ENCODE peak calls at places on chromosome 22, in four cellular contexts. C is A549, X is stomach, J is SK-N-SH. H is an unnamed sample. For H3K4me1, the result is how much of the 10 kb centered on the place peaks cover.

GRCh38 chr22:37802310-37803194 is 5.2 kb upstream of the GCAT start:
- DNase-seq in C (no peak), X (peak), J (peak), H (peak)

GRCh38 chr22:21937041-21937820 is 15.4 kb downstream of the PPM1F start:
- DNase-seq in C (no peak), X (peak), J (no peak), H (peak)

GRCh38 chr22:16866167-16866566 is 41.0 kb upstream of the XKR3 start:
- DNase-seq in C (no peak), X (no peak), J (no peak), H (no peak)

GRCh38 chr22:19483481-19484244 is 3.9 kb downstream of the CDC45 start:
- DNase-seq in C (no peak), X (no peak), J (no peak), H (no peak)

GRCh38 chr22:23282089-23282501 is 101.8 kb downstream of the BCR start:
- DNase-seq in C (peak), X (peak), J (no peak), H (peak)

GRCh38 chr22:32987081-32987631 is 71.0 kb downstream of the SYN3 start:
- DNase-seq in C (no peak), X (no peak), J (no peak), H (no peak)

GRCh38 chr22:23029521-23030228 is 40.6 kb upstream of the GNAZ start:
- DNase-seq in C (no peak), X (no peak), J (no peak), H (no peak)

GRCh38 chr22:27238935-27239510 is 562.5 kb downstream of the MN1 start:
- DNase-seq in C (peak), X (no peak), J (peak), H (no peak)

GRCh38 chr22:19724927-19725661 is 1.8 kb downstream of the GP1BB start:
- DNase-seq in C (no peak), X (no peak), J (no peak), H (no peak)

DNA sequence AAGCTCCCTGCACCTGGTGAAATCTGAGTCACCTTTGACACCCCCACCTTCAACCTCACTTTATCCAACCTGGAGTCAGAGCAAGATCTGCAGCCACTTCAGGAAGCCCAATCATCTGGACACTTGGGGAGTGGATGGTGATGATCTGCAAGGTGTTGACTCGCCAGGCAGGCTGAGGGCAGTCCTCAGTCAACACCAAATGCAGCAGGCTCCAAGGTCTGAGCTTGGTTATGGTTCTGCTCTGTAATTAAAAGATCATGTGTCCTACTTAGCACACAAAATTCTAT is 446.9 kb downstream of the BRD1 start:
- DNase-seq in C (no peak), X (peak), J (no peak), H (no peak)
- H3K4me1 ChIP-seq in C (under half), X (under half), J (under half), H (under half)

GRCh38 chr22:42294034-42294985 is 23.9 kb upstream of the TCF20 start:
- DNase-seq in C (no peak), X (peak), J (no peak), H (peak)
- TF ChIP-seq EP300 in C (no peak), X (no peak), J (no peak), H (no peak)

DNA sequence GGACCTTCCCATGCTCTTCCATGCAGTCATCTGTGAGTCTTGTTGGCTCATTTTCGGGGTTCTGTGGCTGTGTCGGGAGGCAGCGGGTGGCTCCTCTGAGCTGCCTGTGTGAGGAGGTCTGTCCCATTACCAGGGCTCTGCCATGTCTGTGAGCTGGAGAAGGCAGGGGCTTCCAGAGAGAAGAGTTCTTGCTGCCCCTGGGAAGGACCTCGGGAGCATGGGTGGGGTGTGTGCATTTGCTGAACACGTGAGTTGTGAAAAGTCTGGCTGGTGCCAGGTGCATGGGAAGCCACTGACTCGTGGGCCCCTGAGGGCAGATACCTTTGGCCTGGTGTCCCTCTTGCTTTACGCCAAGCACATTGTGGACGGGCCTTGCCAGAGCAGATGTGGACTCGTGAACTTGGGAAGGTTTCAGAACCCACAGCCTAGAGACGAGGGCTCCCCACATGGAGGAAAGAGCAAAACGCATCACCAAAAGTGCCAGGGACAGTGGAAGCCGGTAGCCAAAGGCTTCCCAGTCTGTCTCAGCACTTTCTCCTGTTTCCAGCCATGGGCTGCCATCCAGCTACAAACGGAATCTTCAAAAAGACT is 1324.5 kb downstream of the BRD1 start:
- DNase-seq in C (no peak), X (no peak), J (no peak), H (no peak)
- H3K4me1 ChIP-seq in C (under half), X (under half), J (under half), H (under half)

GRCh38 chr22:31748490-31748889 is 1.4 kb downstream of the PRR14L start:
- DNase-seq in C (no peak), X (no peak), J (no peak), H (no peak)

GRCh38 chr22:31752096-31752847 is 1.5 kb upstream of the DEPDC5 start:
- DNase-seq in C (no peak), X (no peak), J (no peak), H (no peak)

GRCh38 chr22:31750365-31751284 is 693 bp upstream of the PRR14L start:
- DNase-seq in C (no peak), X (no peak), J (no peak), H (no peak)

GRCh38 chr22:31747441-31747840 is 2.5 kb downstream of the PRR14L start:
- DNase-seq in C (no peak), X (no peak), J (no peak), H (no peak)

DNA sequence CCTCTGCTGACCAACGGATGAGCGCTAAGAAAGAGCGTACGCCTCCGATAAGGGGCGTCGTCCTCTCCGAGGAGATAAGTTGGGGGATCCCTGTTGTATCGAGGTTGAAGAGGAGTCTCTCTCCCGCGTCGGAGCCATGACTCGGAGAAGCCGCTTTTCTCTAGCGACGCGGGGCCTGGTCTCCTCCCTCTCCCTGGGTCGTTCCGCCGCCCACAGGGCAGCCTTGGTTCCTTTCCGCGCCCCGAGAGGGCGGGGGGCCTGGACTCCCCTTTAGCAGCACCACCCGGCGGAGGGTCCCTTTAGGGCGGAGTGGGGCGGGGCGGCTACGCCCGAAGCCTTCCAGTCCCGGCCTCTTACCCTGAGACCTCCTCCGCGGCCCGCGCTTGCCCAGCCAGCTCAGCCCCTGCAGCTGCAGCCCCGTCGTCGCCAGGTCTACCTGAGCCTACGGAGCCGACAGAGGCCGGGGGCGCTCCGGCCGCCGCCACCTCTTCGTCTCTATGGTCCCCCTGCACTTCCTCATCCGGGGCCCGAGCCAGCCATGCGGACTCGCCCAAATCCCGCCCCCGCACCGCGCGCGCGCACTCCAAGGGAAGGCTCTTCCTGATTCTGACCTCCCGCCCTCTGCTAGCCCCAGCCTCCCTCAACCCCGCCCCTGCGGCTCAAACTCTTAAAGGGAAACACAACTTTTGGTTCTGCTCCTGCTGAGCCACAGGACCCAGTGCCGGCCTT is at the start of gene PRR14L:
- DNase-seq in C (peak), X (peak), J (peak), H (peak)
- TF ChIP-seq EP300 in C (no peak), X (no peak), J (peak), H (no peak)

DNA sequence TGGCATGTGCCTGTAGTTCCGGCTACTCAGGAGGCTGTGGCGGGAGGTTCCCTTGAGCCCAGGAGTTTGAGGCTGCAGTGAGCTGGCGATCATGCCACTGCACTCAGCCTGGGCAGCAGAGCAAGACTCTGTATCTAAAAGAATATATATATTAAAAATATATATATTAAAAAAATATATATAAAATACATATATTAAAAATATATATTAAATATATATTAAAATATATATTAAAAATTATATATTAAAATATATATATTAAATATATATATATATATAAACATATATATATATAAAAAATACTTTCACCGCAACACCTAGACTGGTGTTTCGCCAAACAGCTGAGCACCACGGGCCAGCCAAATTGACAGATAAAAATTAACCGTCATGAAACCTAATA is 8.8 kb downstream of the TTC38 start:
- DNase-seq in C (no peak), X (no peak), J (no peak), H (no peak)
- H3K4me1 ChIP-seq in C (under half), X (under half), J (under half), H (under half)

DNA sequence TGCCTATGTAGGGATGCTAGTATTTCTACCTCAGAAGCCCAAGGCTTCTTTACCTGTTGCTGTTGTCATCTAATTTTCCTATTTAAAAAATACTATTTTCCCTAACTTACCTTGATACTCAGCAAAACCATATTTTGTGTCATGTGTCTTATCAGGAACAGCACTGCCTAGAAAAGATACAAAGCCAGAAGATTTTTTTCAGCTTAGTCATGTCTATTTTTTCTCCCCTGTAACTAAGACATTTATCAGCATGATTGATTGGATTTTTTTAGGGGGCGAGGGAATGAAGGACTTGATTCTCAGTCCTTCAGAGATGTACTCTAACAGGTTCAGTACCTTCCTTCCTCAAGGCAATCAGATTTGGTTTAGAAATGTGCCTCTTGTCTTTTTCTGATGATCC is 3.5 kb upstream of the PIK3IP1 start:
- DNase-seq in C (no peak), X (no peak), J (no peak), H (no peak)
- TF ChIP-seq EP300 in C (no peak), X (no peak), J (no peak), H (no peak)

GRCh38 chr22:24302591-24302990 is 32.0 kb downstream of the SPECC1L start:
- DNase-seq in C (no peak), X (no peak), J (no peak), H (no peak)

GRCh38 chr22:24305260-24305692 is 34.6 kb downstream of the SPECC1L start:
- DNase-seq in C (no peak), X (no peak), J (no peak), H (no peak)

GRCh38 chr22:24304067-24304675 is 33.5 kb downstream of the SPECC1L start:
- DNase-seq in C (no peak), X (no peak), J (no peak), H (no peak)

DNA sequence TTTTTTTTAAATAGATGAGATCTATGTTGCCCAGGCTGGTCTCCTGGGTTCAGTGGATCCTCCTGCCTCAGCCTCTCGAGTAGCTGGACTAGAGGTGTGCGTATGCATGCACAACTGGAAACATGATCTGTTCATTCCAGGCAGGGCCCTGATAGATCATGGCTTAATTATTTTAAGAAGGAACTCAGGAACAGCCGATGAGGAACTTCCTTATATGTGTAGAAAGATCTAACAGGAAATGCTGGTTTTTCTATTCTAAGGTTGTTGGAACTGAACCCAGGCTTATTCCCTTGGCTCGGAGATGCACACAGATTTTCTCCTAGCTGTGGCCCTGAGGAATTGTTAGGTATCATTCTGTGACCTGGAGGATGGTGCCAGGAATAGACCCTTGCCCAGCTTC is 32.4 kb downstream of the SPECC1L start:
- DNase-seq in C (no peak), X (no peak), J (no peak), H (no peak)
- H3K4me1 ChIP-seq in C (under half), X (under half), J (under half), H (half or more)

GRCh38 chr22:36367479-36367878 is 20.3 kb downstream of the MYH9 start:
- DNase-seq in C (no peak), X (no peak), J (no peak), H (no peak)

GRCh38 chr22:36369922-36370781 is 17.6 kb downstream of the MYH9 start:
- DNase-seq in C (no peak), X (peak), J (no peak), H (peak)

GRCh38 chr22:36367066-36367465 is 20.7 kb downstream of the MYH9 start:
- DNase-seq in C (no peak), X (no peak), J (no peak), H (no peak)

GRCh38 chr22:36369004-36369921 is 18.5 kb downstream of the MYH9 start:
- DNase-seq in C (no peak), X (no peak), J (no peak), H (no peak)

DNA sequence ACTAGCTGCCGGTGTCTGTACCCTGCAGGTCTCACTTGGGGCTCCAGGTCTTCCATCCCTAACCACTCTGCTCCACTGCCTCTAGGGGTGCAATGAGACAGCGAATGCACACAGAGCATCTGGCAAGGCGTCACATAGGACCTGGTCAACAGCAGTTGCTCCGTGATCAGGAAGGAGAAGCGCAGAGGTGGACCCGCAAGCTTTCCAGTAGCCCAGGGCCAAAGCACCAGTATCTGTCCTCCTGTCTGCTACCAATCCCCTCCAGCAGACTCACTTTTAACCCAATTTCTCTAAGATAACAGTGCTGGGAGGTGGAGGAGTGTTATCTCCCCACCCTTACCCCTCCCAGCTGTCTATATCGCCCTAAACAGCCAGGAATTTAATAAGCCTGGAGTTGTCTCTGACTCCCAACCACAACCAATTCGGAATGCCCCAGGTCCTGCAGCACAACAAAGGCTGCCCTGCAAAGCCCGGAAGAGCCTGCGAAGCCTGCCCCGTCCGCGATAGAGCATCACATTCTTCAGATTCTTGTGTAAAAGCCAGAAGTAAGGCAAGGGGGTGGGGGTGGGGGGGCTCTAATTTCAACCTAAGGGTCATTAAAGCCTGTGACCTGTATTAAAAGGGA is 19.3 kb downstream of the MYH9 start:
- DNase-seq in C (no peak), X (no peak), J (peak), H (no peak)
- TF ChIP-seq EP300 in C (no peak), X (no peak), J (peak), H (no peak)

GRCh38 chr22:42604403-42604802 is 10.3 kb downstream of the POLDIP3 start:
- DNase-seq in C (no peak), X (peak), J (no peak), H (no peak)
- H3K4me1 ChIP-seq in C (under half), X (half or more), J (under half), H (under half)